ENCODE peak calls at places on chromosomes 16 and 17, in ten cellular contexts. One of them, this sample, is unnamed.

GRCh38 chr16:1993731-1994131 is 4.0 kb downstream of the SYNGR3 start:
- DNase-seq in lower lobe of right lung: peak
- DNase-seq in ascending aorta: no peak
- DNase-seq in PC-3: peak
- DNase-seq in OCI-LY7: peak
- DNase-seq in effector memory CD4-positive, alpha-beta T cell: no peak
- DNase-seq in fibroblast of villous mesenchyme: no peak
- DNase-seq in body of pancreas: no peak
- DNase-seq in right lobe of liver: peak
- DNase-seq in fibroblast of pulmonary artery: no peak
- DNase-seq in this sample: no peak

GRCh38 chr17:70476368-70476767 is 307.0 kb downstream of the KCNJ2 start:
- DNase-seq in lower lobe of right lung: no peak
- DNase-seq in ascending aorta: no peak
- DNase-seq in PC-3: no peak
- DNase-seq in OCI-LY7: no peak
- DNase-seq in effector memory CD4-positive, alpha-beta T cell: no peak
- DNase-seq in fibroblast of villous mesenchyme: no peak
- DNase-seq in body of pancreas: no peak
- DNase-seq in right lobe of liver: no peak
- DNase-seq in fibroblast of pulmonary artery: no peak
- DNase-seq in this sample: no peak

GRCh38 chr16:1572664-1573063 is 39.2 kb downstream of the TMEM204 start:
- DNase-seq in lower lobe of right lung: no peak
- DNase-seq in ascending aorta: no peak
- DNase-seq in PC-3: peak
- DNase-seq in OCI-LY7: no peak
- DNase-seq in effector memory CD4-positive, alpha-beta T cell: no peak
- DNase-seq in fibroblast of villous mesenchyme: no peak
- DNase-seq in body of pancreas: no peak
- DNase-seq in right lobe of liver: no peak
- DNase-seq in fibroblast of pulmonary artery: no peak
- DNase-seq in this sample: no peak

GRCh38 chr17:36610472-36610871 is 9.1 kb downstream of the MRM1 start:
- DNase-seq in lower lobe of right lung: no peak
- DNase-seq in ascending aorta: no peak
- DNase-seq in PC-3: no peak
- DNase-seq in OCI-LY7: no peak
- DNase-seq in effector memory CD4-positive, alpha-beta T cell: no peak
- DNase-seq in fibroblast of villous mesenchyme: no peak
- DNase-seq in body of pancreas: no peak
- DNase-seq in right lobe of liver: no peak
- DNase-seq in fibroblast of pulmonary artery: no peak
- DNase-seq in this sample: no peak

GRCh38 chr16:87754535-87754934 is 11.3 kb downstream of the KLHDC4 start:
- DNase-seq in lower lobe of right lung: no peak
- DNase-seq in ascending aorta: no peak
- DNase-seq in PC-3: no peak
- DNase-seq in OCI-LY7: no peak
- DNase-seq in effector memory CD4-positive, alpha-beta T cell: no peak
- DNase-seq in fibroblast of villous mesenchyme: no peak
- DNase-seq in body of pancreas: no peak
- DNase-seq in right lobe of liver: no peak
- DNase-seq in fibroblast of pulmonary artery: no peak
- DNase-seq in this sample: no peak

GRCh38 chr17:835263-835662 is 53.1 kb downstream of the MRM3 start:
- DNase-seq in lower lobe of right lung: no peak
- DNase-seq in ascending aorta: no peak
- DNase-seq in PC-3: peak
- DNase-seq in OCI-LY7: no peak
- DNase-seq in effector memory CD4-positive, alpha-beta T cell: no peak
- DNase-seq in fibroblast of villous mesenchyme: peak
- DNase-seq in body of pancreas: no peak
- DNase-seq in right lobe of liver: no peak
- DNase-seq in fibroblast of pulmonary artery: peak
- DNase-seq in this sample: no peak

GRCh38 chr16:528111-529011 is 849 bp downstream of the CAPN15 start:
- DNase-seq in lower lobe of right lung: no peak
- DNase-seq in ascending aorta: no peak
- DNase-seq in PC-3: peak
- DNase-seq in OCI-LY7: peak
- DNase-seq in effector memory CD4-positive, alpha-beta T cell: peak
- DNase-seq in fibroblast of villous mesenchyme: peak
- DNase-seq in body of pancreas: peak
- DNase-seq in right lobe of liver: no peak
- DNase-seq in fibroblast of pulmonary artery: peak
- DNase-seq in this sample: no peak

GRCh38 chr17:31549121-31549524 is 157.6 kb downstream of the RAB11FIP4 start:
- DNase-seq in lower lobe of right lung: no peak
- DNase-seq in ascending aorta: no peak
- DNase-seq in PC-3: no peak
- DNase-seq in OCI-LY7: peak
- DNase-seq in effector memory CD4-positive, alpha-beta T cell: no peak
- DNase-seq in fibroblast of villous mesenchyme: no peak
- DNase-seq in body of pancreas: no peak
- DNase-seq in right lobe of liver: no peak
- DNase-seq in fibroblast of pulmonary artery: no peak
- DNase-seq in this sample: no peak

GRCh38 chr16:3656491-3657468 is 2.3 kb downstream of the DNASE1 start:
- DNase-seq in lower lobe of right lung: peak
- DNase-seq in ascending aorta: no peak
- DNase-seq in PC-3: no peak
- DNase-seq in OCI-LY7: no peak
- DNase-seq in effector memory CD4-positive, alpha-beta T cell: no peak
- DNase-seq in fibroblast of villous mesenchyme: no peak
- DNase-seq in body of pancreas: peak
- DNase-seq in right lobe of liver: no peak
- DNase-seq in fibroblast of pulmonary artery: no peak
- DNase-seq in this sample: no peak

GRCh38 chr17:43898446-43898845 is 8.9 kb downstream of the MPP2 start:
- DNase-seq in lower lobe of right lung: no peak
- DNase-seq in ascending aorta: no peak
- DNase-seq in PC-3: no peak
- DNase-seq in OCI-LY7: no peak
- DNase-seq in effector memory CD4-positive, alpha-beta T cell: no peak
- DNase-seq in fibroblast of villous mesenchyme: no peak
- DNase-seq in body of pancreas: no peak
- DNase-seq in right lobe of liver: no peak
- DNase-seq in fibroblast of pulmonary artery: no peak
- DNase-seq in this sample: no peak

GRCh38 chr17:43025766-43026537 is 921 bp downstream of the RND2 start:
- DNase-seq in lower lobe of right lung: no peak
- DNase-seq in ascending aorta: no peak
- DNase-seq in PC-3: no peak
- DNase-seq in OCI-LY7: no peak
- DNase-seq in effector memory CD4-positive, alpha-beta T cell: no peak
- DNase-seq in fibroblast of villous mesenchyme: no peak
- DNase-seq in body of pancreas: no peak
- DNase-seq in right lobe of liver: no peak
- DNase-seq in fibroblast of pulmonary artery: no peak
- DNase-seq in this sample: no peak

GRCh38 chr16:23504453-23505179 is 5.7 kb downstream of the GGA2 start:
- DNase-seq in lower lobe of right lung: peak
- DNase-seq in ascending aorta: peak
- DNase-seq in PC-3: peak
- DNase-seq in OCI-LY7: peak
- DNase-seq in effector memory CD4-positive, alpha-beta T cell: peak
- DNase-seq in fibroblast of villous mesenchyme: peak
- DNase-seq in body of pancreas: peak
- DNase-seq in right lobe of liver: peak
- DNase-seq in fibroblast of pulmonary artery: peak
- DNase-seq in this sample: no peak

DNA sequence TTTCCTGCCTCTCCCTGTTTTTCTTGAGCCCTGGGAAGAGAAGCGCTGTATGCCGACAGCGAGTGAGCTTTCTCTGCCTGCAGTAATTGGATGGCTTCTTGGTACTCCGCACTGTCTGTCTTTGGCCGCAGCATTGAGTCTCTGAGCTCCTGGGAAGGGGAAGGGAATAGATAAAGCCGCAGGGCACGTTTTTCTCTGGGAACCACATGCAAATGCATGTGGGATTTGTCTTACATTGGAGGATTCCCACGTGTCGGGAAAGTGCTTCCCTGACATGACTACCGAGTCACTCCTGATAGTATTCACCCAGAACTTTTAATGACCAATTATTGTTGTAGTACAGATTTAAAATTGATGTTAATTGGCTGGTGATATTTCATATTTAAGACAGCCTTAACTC is 385.9 kb downstream of the CPPED1 start:
- DNase-seq in lower lobe of right lung: no peak
- DNase-seq in ascending aorta: no peak
- DNase-seq in PC-3: no peak
- DNase-seq in OCI-LY7: no peak
- DNase-seq in effector memory CD4-positive, alpha-beta T cell: no peak
- DNase-seq in fibroblast of villous mesenchyme: no peak
- DNase-seq in body of pancreas: no peak
- DNase-seq in right lobe of liver: no peak
- DNase-seq in fibroblast of pulmonary artery: peak
- DNase-seq in this sample: no peak
- H3K4me3 ChIP-seq in lower lobe of right lung: no peak
- H3K4me3 ChIP-seq in ascending aorta: no peak
- H3K4me3 ChIP-seq in PC-3: no peak
- H3K4me3 ChIP-seq in OCI-LY7: no peak
- H3K4me3 ChIP-seq in effector memory CD4-positive, alpha-beta T cell: no peak
- H3K4me3 ChIP-seq in fibroblast of villous mesenchyme: no peak
- H3K4me3 ChIP-seq in body of pancreas: no peak
- H3K4me3 ChIP-seq in right lobe of liver: no peak
- H3K4me3 ChIP-seq in fibroblast of pulmonary artery: no peak
- H3K4me3 ChIP-seq in this sample: no peak

GRCh38 chr17:50065056-50065455 is 9.1 kb downstream of the ITGA3 start:
- DNase-seq in lower lobe of right lung: no peak
- DNase-seq in ascending aorta: no peak
- DNase-seq in PC-3: no peak
- DNase-seq in OCI-LY7: no peak
- DNase-seq in effector memory CD4-positive, alpha-beta T cell: no peak
- DNase-seq in fibroblast of villous mesenchyme: no peak
- DNase-seq in body of pancreas: no peak
- DNase-seq in right lobe of liver: no peak
- DNase-seq in fibroblast of pulmonary artery: no peak
- DNase-seq in this sample: no peak
- H3K4me3 ChIP-seq in lower lobe of right lung: no peak
- H3K4me3 ChIP-seq in ascending aorta: no peak
- H3K4me3 ChIP-seq in PC-3: peak
- H3K4me3 ChIP-seq in OCI-LY7: no peak
- H3K4me3 ChIP-seq in effector memory CD4-positive, alpha-beta T cell: no peak
- H3K4me3 ChIP-seq in fibroblast of villous mesenchyme: no peak
- H3K4me3 ChIP-seq in body of pancreas: no peak
- H3K4me3 ChIP-seq in right lobe of liver: no peak
- H3K4me3 ChIP-seq in fibroblast of pulmonary artery: no peak
- H3K4me3 ChIP-seq in this sample: no peak

GRCh38 chr16:88807142-88807625 is 3.6 kb downstream of the CDT1 start:
- DNase-seq in lower lobe of right lung: no peak
- DNase-seq in ascending aorta: no peak
- DNase-seq in PC-3: no peak
- DNase-seq in OCI-LY7: no peak
- DNase-seq in effector memory CD4-positive, alpha-beta T cell: no peak
- DNase-seq in fibroblast of villous mesenchyme: no peak
- DNase-seq in body of pancreas: no peak
- DNase-seq in right lobe of liver: no peak
- DNase-seq in fibroblast of pulmonary artery: no peak
- DNase-seq in this sample: no peak

GRCh38 chr16:88806491-88807111 is 3.0 kb downstream of the CDT1 start:
- DNase-seq in lower lobe of right lung: no peak
- DNase-seq in ascending aorta: no peak
- DNase-seq in PC-3: no peak
- DNase-seq in OCI-LY7: no peak
- DNase-seq in effector memory CD4-positive, alpha-beta T cell: no peak
- DNase-seq in fibroblast of villous mesenchyme: no peak
- DNase-seq in body of pancreas: no peak
- DNase-seq in right lobe of liver: no peak
- DNase-seq in fibroblast of pulmonary artery: no peak
- DNase-seq in this sample: no peak

GRCh38 chr16:88805340-88805715 is 1.7 kb downstream of the CDT1 start:
- DNase-seq in lower lobe of right lung: no peak
- DNase-seq in ascending aorta: no peak
- DNase-seq in PC-3: no peak
- DNase-seq in OCI-LY7: no peak
- DNase-seq in effector memory CD4-positive, alpha-beta T cell: no peak
- DNase-seq in fibroblast of villous mesenchyme: no peak
- DNase-seq in body of pancreas: no peak
- DNase-seq in right lobe of liver: no peak
- DNase-seq in fibroblast of pulmonary artery: no peak
- DNase-seq in this sample: no peak

GRCh38 chr16:88804552-88805339 is 1.2 kb downstream of the CDT1 start:
- DNase-seq in lower lobe of right lung: no peak
- DNase-seq in ascending aorta: no peak
- DNase-seq in PC-3: peak
- DNase-seq in OCI-LY7: peak
- DNase-seq in effector memory CD4-positive, alpha-beta T cell: no peak
- DNase-seq in fibroblast of villous mesenchyme: no peak
- DNase-seq in body of pancreas: no peak
- DNase-seq in right lobe of liver: no peak
- DNase-seq in fibroblast of pulmonary artery: no peak
- DNase-seq in this sample: no peak

DNA sequence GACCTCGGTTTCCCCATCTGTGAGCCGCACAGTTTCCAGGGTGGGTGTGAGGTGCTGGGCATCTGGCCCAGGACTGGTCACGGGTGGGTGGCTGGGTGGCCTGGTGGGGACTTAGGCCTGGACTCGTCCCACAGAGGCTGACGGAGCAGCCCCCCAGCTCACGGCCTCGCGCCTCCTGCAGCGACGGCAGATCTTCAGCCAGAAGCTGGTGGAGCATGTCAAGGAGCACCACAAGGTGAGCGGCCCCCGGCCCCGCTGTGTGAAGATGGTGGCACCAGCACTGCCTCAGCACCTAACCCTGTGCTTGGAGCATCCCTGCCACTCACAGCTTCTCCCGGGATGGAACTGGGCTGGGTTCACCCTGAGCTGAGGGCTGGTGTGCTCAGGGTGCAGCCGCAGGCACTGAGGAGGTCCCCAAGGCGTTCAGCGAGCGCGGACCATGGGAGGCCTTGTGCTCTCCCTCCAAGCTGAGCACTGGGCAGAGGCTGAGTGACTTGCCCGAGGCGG is 2.4 kb downstream of the CDT1 start:
- DNase-seq in lower lobe of right lung: no peak
- DNase-seq in ascending aorta: no peak
- DNase-seq in PC-3: no peak
- DNase-seq in OCI-LY7: no peak
- DNase-seq in effector memory CD4-positive, alpha-beta T cell: no peak
- DNase-seq in fibroblast of villous mesenchyme: no peak
- DNase-seq in body of pancreas: no peak
- DNase-seq in right lobe of liver: no peak
- DNase-seq in fibroblast of pulmonary artery: no peak
- DNase-seq in this sample: no peak
- H3K4me3 ChIP-seq in lower lobe of right lung: no peak
- H3K4me3 ChIP-seq in ascending aorta: no peak
- H3K4me3 ChIP-seq in PC-3: no peak
- H3K4me3 ChIP-seq in OCI-LY7: peak
- H3K4me3 ChIP-seq in effector memory CD4-positive, alpha-beta T cell: no peak
- H3K4me3 ChIP-seq in fibroblast of villous mesenchyme: no peak
- H3K4me3 ChIP-seq in body of pancreas: no peak
- H3K4me3 ChIP-seq in right lobe of liver: no peak
- H3K4me3 ChIP-seq in fibroblast of pulmonary artery: no peak
- H3K4me3 ChIP-seq in this sample: no peak

DNA sequence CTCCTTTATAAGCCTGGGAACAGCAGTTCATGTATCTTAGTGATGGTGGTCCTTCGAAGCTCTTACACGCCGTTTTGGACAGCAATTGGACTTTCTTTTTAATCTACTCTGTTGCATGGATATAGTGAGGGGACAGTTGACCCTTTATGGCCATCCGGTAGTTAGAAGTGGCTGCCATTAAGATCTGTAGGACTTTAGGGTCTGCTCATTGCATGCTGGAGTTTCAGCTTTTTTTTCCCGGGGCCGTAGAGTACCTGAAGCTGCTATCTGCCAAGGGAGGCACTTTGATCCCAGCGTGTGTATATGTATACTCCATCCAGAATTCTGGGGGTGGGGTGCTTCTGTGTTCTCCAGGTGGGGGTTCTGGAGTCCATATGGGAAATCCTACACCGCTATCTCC is 1.2 kb downstream of the CYB5D1 start:
- DNase-seq in lower lobe of right lung: no peak
- DNase-seq in ascending aorta: no peak
- DNase-seq in PC-3: no peak
- DNase-seq in OCI-LY7: no peak
- DNase-seq in effector memory CD4-positive, alpha-beta T cell: no peak
- DNase-seq in fibroblast of villous mesenchyme: no peak
- DNase-seq in body of pancreas: no peak
- DNase-seq in right lobe of liver: no peak
- DNase-seq in fibroblast of pulmonary artery: no peak
- DNase-seq in this sample: no peak
- H3K4me3 ChIP-seq in lower lobe of right lung: peak
- H3K4me3 ChIP-seq in ascending aorta: peak
- H3K4me3 ChIP-seq in PC-3: peak
- H3K4me3 ChIP-seq in OCI-LY7: peak
- H3K4me3 ChIP-seq in effector memory CD4-positive, alpha-beta T cell: no peak
- H3K4me3 ChIP-seq in fibroblast of villous mesenchyme: peak
- H3K4me3 ChIP-seq in body of pancreas: no peak
- H3K4me3 ChIP-seq in right lobe of liver: peak
- H3K4me3 ChIP-seq in fibroblast of pulmonary artery: peak
- H3K4me3 ChIP-seq in this sample: peak